ENCODE peak calls at places on chromosomes 11 and 22, in six cellular contexts. N is stimulated activated CD4-positive, alpha-beta T cell treated with anti-CD3 and anti-CD28 coated beads, Interleukin-15, amount 100 ng/mL, for 24 hours; W is stimulated activated naive B cell treated with anti-CD40 and anti-IgM and Interleukin-4, amounts not matched to agents 10 μg/mL and 1 μg/mL and 100 μg/mL, for 72 hours; G is left colon; P is brain microvascular endothelial cell; J is WERI-Rb-1. H is an unnamed sample.

GRCh38 chr22:50452649-50453048 is 22.2 kb downstream of the SBF1 start:
- DNase-seq in N (no peak), W (no peak), P (no peak), G (no peak), J (no peak), H (no peak)

GRCh38 chr11:125376117-125376516 is 119.9 kb downstream of the FEZ1 start:
- DNase-seq in G (no peak), W (no peak), J (peak; percentile 86), N (no peak), P (no peak), H (no peak)

GRCh38 chr11:73288873-73289707 is 17.0 kb downstream of the P2RY6 start:
- DNase-seq in P (peak; percentile 85), N (peak; percentile 63), J (peak; percentile 74), G (peak; percentile 68), W (peak; percentile 93), H (peak; percentile 68)

GRCh38 chr11:118434553-118435232 is 1.6 kb upstream of the KMT2A start:
- DNase-seq in J (peak; percentile 64), W (peak; percentile 25), P (no peak), G (peak; percentile 30), N (peak; percentile 64), H (peak; percentile 72)

GRCh38 chr22:49188091-49188490 is 639.6 kb downstream of the BRD1 start:
- DNase-seq in N (no peak), G (no peak), P (no peak), J (no peak), W (no peak), H (no peak)

GRCh38 chr11:17653606-17654005 is 65.8 kb upstream of the MYOD1 start:
- DNase-seq in G (no peak), J (peak; percentile 81), P (no peak), W (no peak), N (no peak), H (no peak)

GRCh38 chr11:36116161-36116560 is 172.3 kb downstream of the LDLRAD3 start:
- DNase-seq in G (no peak), W (no peak), J (no peak), P (no peak), N (no peak), H (no peak)

GRCh38 chr11:61144511-61145179 is 16.6 kb downstream of the VPS37C start:
- DNase-seq in G (no peak), W (no peak), J (no peak), N (no peak), P (no peak), H (no peak)

GRCh38 chr11:72781313-72782080 is 12.3 kb downstream of the STARD10 start:
- DNase-seq in N (peak; percentile 60), P (no peak), G (no peak), W (no peak), J (peak; percentile 52), H (peak; percentile 51)

GRCh38 chr11:35389897-35390462 is 29.4 kb downstream of the SLC1A2 start:
- DNase-seq in N (peak; percentile 59), G (no peak), J (no peak), W (no peak), P (no peak), H (no peak)

GRCh38 chr11:73209892-73210291 is 8.2 kb upstream of the P2RY2 start:
- DNase-seq in W (no peak), P (no peak), N (no peak), G (no peak), J (no peak), H (no peak)

GRCh38 chr11:72676874-72677341 is 2.7 kb upstream of the PDE2A start:
- DNase-seq in N (peak; percentile 80), J (no peak), W (peak; percentile 38), P (peak; percentile 32), G (no peak), H (peak; percentile 85)

GRCh38 chr11:79269923-79270322 is 170.9 kb downstream of the TENM4 start:
- DNase-seq in N (no peak), P (no peak), W (no peak), J (no peak), G (no peak), H (no peak)

GRCh38 chr11:94175545-94175944 is 46.9 kb downstream of the PANX1 start:
- DNase-seq in J (no peak), P (peak; percentile 46), G (no peak), W (no peak), N (no peak), H (no peak)

GRCh38 chr22:44698531-44699421 is 3.2 kb upstream of the PRR5 start:
- DNase-seq in W (no peak), J (no peak), G (no peak), N (no peak), P (peak; percentile 57), H (no peak)

GRCh38 chr11:9092085-9092484 is 686 bp upstream of the SCUBE2 start:
- DNase-seq in N (no peak), P (no peak), G (no peak), J (no peak), W (no peak), H (no peak)

GRCh38 chr11:60195923-60196368 is 13.1 kb upstream of the MS4A6A start:
- DNase-seq in P (no peak), G (no peak), N (no peak), W (no peak), J (no peak), H (peak; percentile 19)

GRCh38 chr11:69648679-69649575 is 8.0 kb downstream of the CCND1 start:
- DNase-seq in P (no peak), N (no peak), G (peak; percentile 11), J (no peak), W (no peak), H (no peak)

GRCh38 chr11:1746516-1746931 is 3.9 kb downstream of the IFITM10 start:
- DNase-seq in P (no peak), N (no peak), G (peak; percentile 40), J (no peak), W (no peak), H (no peak)